ENCODE peak calls at places on chromosomes 4 and X, in six cellular contexts. One of them, this sample, is unnamed.

GRCh38 chr4:113293043-113293560 is 243.6 kb downstream of the ANK2 start:
- DNase-seq in naive thymus-derived CD4-positive, alpha-beta T cell: no peak
- DNase-seq in heart right ventricle: peak; percentile 27
- DNase-seq in Peyer's patch: no peak
- DNase-seq in bronchial epithelial cell: no peak
- DNase-seq in upper lobe of right lung: no peak
- DNase-seq in this sample: no peak

GRCh38 chr4:4408132-4408523 is 21.2 kb downstream of the NSG1 start:
- DNase-seq in naive thymus-derived CD4-positive, alpha-beta T cell: no peak
- DNase-seq in heart right ventricle: no peak
- DNase-seq in Peyer's patch: no peak
- DNase-seq in bronchial epithelial cell: no peak
- DNase-seq in upper lobe of right lung: no peak
- DNase-seq in this sample: no peak

GRCh38 chr4:41095973-41096372 is 118.4 kb downstream of the APBB2 start:
- DNase-seq in naive thymus-derived CD4-positive, alpha-beta T cell: no peak
- DNase-seq in heart right ventricle: no peak
- DNase-seq in Peyer's patch: no peak
- DNase-seq in bronchial epithelial cell: peak; percentile 79
- DNase-seq in upper lobe of right lung: no peak
- DNase-seq in this sample: no peak

GRCh38 chrX:17608898-17609297 is 128.4 kb upstream of the SCML1 start:
- DNase-seq in naive thymus-derived CD4-positive, alpha-beta T cell: no peak
- DNase-seq in heart right ventricle: no peak
- DNase-seq in Peyer's patch: no peak
- DNase-seq in bronchial epithelial cell: no peak
- DNase-seq in upper lobe of right lung: no peak
- DNase-seq in this sample: no peak

GRCh38 chrX:47539860-47540259 is 21.1 kb upstream of the ARAF start:
- DNase-seq in naive thymus-derived CD4-positive, alpha-beta T cell: no peak
- DNase-seq in heart right ventricle: no peak
- DNase-seq in Peyer's patch: no peak
- DNase-seq in bronchial epithelial cell: no peak
- DNase-seq in upper lobe of right lung: no peak
- DNase-seq in this sample: no peak

GRCh38 chrX:4249401-4249800 is 536.0 kb upstream of the PRKX start:
- DNase-seq in naive thymus-derived CD4-positive, alpha-beta T cell: no peak
- DNase-seq in heart right ventricle: no peak
- DNase-seq in Peyer's patch: no peak
- DNase-seq in bronchial epithelial cell: no peak
- DNase-seq in upper lobe of right lung: no peak
- DNase-seq in this sample: no peak

GRCh38 chr4:3436048-3436797 is 5.5 kb upstream of the HGFAC start:
- DNase-seq in naive thymus-derived CD4-positive, alpha-beta T cell: no peak
- DNase-seq in heart right ventricle: no peak
- DNase-seq in Peyer's patch: no peak
- DNase-seq in bronchial epithelial cell: peak; percentile 27
- DNase-seq in upper lobe of right lung: no peak
- DNase-seq in this sample: no peak

GRCh38 chr4:123856689-123857545 is 460.3 kb downstream of the SPRY1 start:
- DNase-seq in naive thymus-derived CD4-positive, alpha-beta T cell: no peak
- DNase-seq in heart right ventricle: peak; percentile 62
- DNase-seq in Peyer's patch: no peak
- DNase-seq in bronchial epithelial cell: peak; percentile 38
- DNase-seq in upper lobe of right lung: no peak
- DNase-seq in this sample: peak; percentile 43

GRCh38 chrX:49001521-49002090 is 458 bp downstream of the GRIPAP1 start:
- DNase-seq in naive thymus-derived CD4-positive, alpha-beta T cell: no peak
- DNase-seq in heart right ventricle: peak; percentile 11
- DNase-seq in Peyer's patch: no peak
- DNase-seq in bronchial epithelial cell: peak; percentile 41
- DNase-seq in upper lobe of right lung: peak; percentile 64
- DNase-seq in this sample: peak; percentile 9

GRCh38 chr4:118757761-118758213 is 72.6 kb downstream of the METTL14 start:
- DNase-seq in naive thymus-derived CD4-positive, alpha-beta T cell: no peak
- DNase-seq in heart right ventricle: no peak
- DNase-seq in Peyer's patch: no peak
- DNase-seq in bronchial epithelial cell: peak; percentile 74
- DNase-seq in upper lobe of right lung: no peak
- DNase-seq in this sample: peak; percentile 20

GRCh38 chr4:121726642-121727268 is 30.0 kb upstream of the ANXA5 start:
- DNase-seq in naive thymus-derived CD4-positive, alpha-beta T cell: no peak
- DNase-seq in heart right ventricle: no peak
- DNase-seq in Peyer's patch: no peak
- DNase-seq in bronchial epithelial cell: peak; percentile 78
- DNase-seq in upper lobe of right lung: no peak
- DNase-seq in this sample: peak; percentile 56

GRCh38 chr4:5517372-5517771 is 191.0 kb downstream of the EVC2 start:
- DNase-seq in naive thymus-derived CD4-positive, alpha-beta T cell: no peak
- DNase-seq in heart right ventricle: no peak
- DNase-seq in Peyer's patch: no peak
- DNase-seq in bronchial epithelial cell: no peak
- DNase-seq in upper lobe of right lung: no peak
- DNase-seq in this sample: no peak

GRCh38 chr4:153506972-153507678 is 41.0 kb downstream of the TMEM131L start:
- DNase-seq in naive thymus-derived CD4-positive, alpha-beta T cell: peak; percentile 15
- DNase-seq in heart right ventricle: no peak
- DNase-seq in Peyer's patch: no peak
- DNase-seq in bronchial epithelial cell: no peak
- DNase-seq in upper lobe of right lung: no peak
- DNase-seq in this sample: no peak

GRCh38 chr4:177105526-177105925 is 204.1 kb upstream of the NEIL3 start:
- DNase-seq in naive thymus-derived CD4-positive, alpha-beta T cell: no peak
- DNase-seq in heart right ventricle: no peak
- DNase-seq in Peyer's patch: no peak
- DNase-seq in bronchial epithelial cell: no peak
- DNase-seq in upper lobe of right lung: no peak
- DNase-seq in this sample: no peak

GRCh38 chrX:10484683-10485247 is 135.6 kb downstream of the MID1 start:
- DNase-seq in naive thymus-derived CD4-positive, alpha-beta T cell: no peak
- DNase-seq in heart right ventricle: no peak
- DNase-seq in Peyer's patch: no peak
- DNase-seq in bronchial epithelial cell: peak; percentile 88
- DNase-seq in upper lobe of right lung: no peak
- DNase-seq in this sample: no peak

GRCh38 chr4:100823066-100823992 is 305.5 kb upstream of the EMCN start:
- DNase-seq in naive thymus-derived CD4-positive, alpha-beta T cell: peak; percentile 21
- DNase-seq in heart right ventricle: no peak
- DNase-seq in Peyer's patch: no peak
- DNase-seq in bronchial epithelial cell: peak; percentile 90
- DNase-seq in upper lobe of right lung: no peak
- DNase-seq in this sample: no peak

GRCh38 chrX:69429339-69430014 is 74.6 kb upstream of the NALF2 start:
- DNase-seq in naive thymus-derived CD4-positive, alpha-beta T cell: no peak
- DNase-seq in heart right ventricle: peak; percentile 30
- DNase-seq in Peyer's patch: no peak
- DNase-seq in bronchial epithelial cell: no peak
- DNase-seq in upper lobe of right lung: no peak
- DNase-seq in this sample: no peak

GRCh38 chrX:41352329-41352801 is 18.4 kb downstream of the DDX3X start:
- DNase-seq in naive thymus-derived CD4-positive, alpha-beta T cell: no peak
- DNase-seq in heart right ventricle: no peak
- DNase-seq in Peyer's patch: no peak
- DNase-seq in bronchial epithelial cell: peak; percentile 63
- DNase-seq in upper lobe of right lung: no peak
- DNase-seq in this sample: no peak

GRCh38 chr4:68490826-68491457 is 43.7 kb downstream of the TMPRSS11E start:
- DNase-seq in naive thymus-derived CD4-positive, alpha-beta T cell: no peak
- DNase-seq in heart right ventricle: no peak
- DNase-seq in Peyer's patch: no peak
- DNase-seq in bronchial epithelial cell: no peak
- DNase-seq in upper lobe of right lung: no peak
- DNase-seq in this sample: no peak

GRCh38 chr4:128668566-128668965 is 140.9 kb upstream of the JADE1 start:
- DNase-seq in naive thymus-derived CD4-positive, alpha-beta T cell: no peak
- DNase-seq in heart right ventricle: no peak
- DNase-seq in Peyer's patch: no peak
- DNase-seq in bronchial epithelial cell: no peak
- DNase-seq in upper lobe of right lung: no peak
- DNase-seq in this sample: no peak

GRCh38 chrX:49947778-49948177 is 25.4 kb downstream of the CLCN5 start:
- DNase-seq in naive thymus-derived CD4-positive, alpha-beta T cell: no peak
- DNase-seq in heart right ventricle: no peak
- DNase-seq in Peyer's patch: no peak
- DNase-seq in bronchial epithelial cell: no peak
- DNase-seq in upper lobe of right lung: no peak
- DNase-seq in this sample: no peak

GRCh38 chr4:42555828-42556227 is 101.1 kb downstream of the ATP8A1 start:
- DNase-seq in naive thymus-derived CD4-positive, alpha-beta T cell: no peak
- DNase-seq in heart right ventricle: no peak
- DNase-seq in Peyer's patch: no peak
- DNase-seq in bronchial epithelial cell: peak; percentile 55
- DNase-seq in upper lobe of right lung: no peak
- DNase-seq in this sample: no peak

GRCh38 chrX:619812-620493 is 10.6 kb upstream of the SHOX start:
- DNase-seq in naive thymus-derived CD4-positive, alpha-beta T cell: no peak
- DNase-seq in heart right ventricle: no peak
- DNase-seq in Peyer's patch: no peak
- DNase-seq in bronchial epithelial cell: no peak
- DNase-seq in upper lobe of right lung: no peak
- DNase-seq in this sample: no peak

GRCh38 chrX:617891-618290 is 12.7 kb upstream of the SHOX start:
- DNase-seq in naive thymus-derived CD4-positive, alpha-beta T cell: no peak
- DNase-seq in heart right ventricle: no peak
- DNase-seq in Peyer's patch: no peak
- DNase-seq in bronchial epithelial cell: no peak
- DNase-seq in upper lobe of right lung: no peak
- DNase-seq in this sample: no peak

GRCh38 chrX:618761-619450 is 11.7 kb upstream of the SHOX start:
- DNase-seq in naive thymus-derived CD4-positive, alpha-beta T cell: no peak
- DNase-seq in heart right ventricle: no peak
- DNase-seq in Peyer's patch: no peak
- DNase-seq in bronchial epithelial cell: no peak
- DNase-seq in upper lobe of right lung: no peak
- DNase-seq in this sample: no peak

GRCh38 chrX:619451-619811 is 11.2 kb upstream of the SHOX start:
- DNase-seq in naive thymus-derived CD4-positive, alpha-beta T cell: no peak
- DNase-seq in heart right ventricle: no peak
- DNase-seq in Peyer's patch: no peak
- DNase-seq in bronchial epithelial cell: no peak
- DNase-seq in upper lobe of right lung: no peak
- DNase-seq in this sample: no peak

GRCh38 chrX:617401-617800 is 13.2 kb upstream of the SHOX start:
- DNase-seq in naive thymus-derived CD4-positive, alpha-beta T cell: no peak
- DNase-seq in heart right ventricle: no peak
- DNase-seq in Peyer's patch: no peak
- DNase-seq in bronchial epithelial cell: no peak
- DNase-seq in upper lobe of right lung: no peak
- DNase-seq in this sample: no peak
- H3K27me3 ChIP-seq in naive thymus-derived CD4-positive, alpha-beta T cell: peaks cover 5% of the 10 kb centered on the region
- H3K27me3 ChIP-seq in heart right ventricle: peaks cover 3% of the 10 kb centered on the region
- H3K27me3 ChIP-seq in Peyer's patch: no peaks in the 10 kb centered on the region
- H3K27me3 ChIP-seq in bronchial epithelial cell: no peaks in the 10 kb centered on the region
- H3K27me3 ChIP-seq in upper lobe of right lung: peaks cover 52% of the 10 kb centered on the region
- H3K27me3 ChIP-seq in this sample: no peaks in the 10 kb centered on the region

DNA sequence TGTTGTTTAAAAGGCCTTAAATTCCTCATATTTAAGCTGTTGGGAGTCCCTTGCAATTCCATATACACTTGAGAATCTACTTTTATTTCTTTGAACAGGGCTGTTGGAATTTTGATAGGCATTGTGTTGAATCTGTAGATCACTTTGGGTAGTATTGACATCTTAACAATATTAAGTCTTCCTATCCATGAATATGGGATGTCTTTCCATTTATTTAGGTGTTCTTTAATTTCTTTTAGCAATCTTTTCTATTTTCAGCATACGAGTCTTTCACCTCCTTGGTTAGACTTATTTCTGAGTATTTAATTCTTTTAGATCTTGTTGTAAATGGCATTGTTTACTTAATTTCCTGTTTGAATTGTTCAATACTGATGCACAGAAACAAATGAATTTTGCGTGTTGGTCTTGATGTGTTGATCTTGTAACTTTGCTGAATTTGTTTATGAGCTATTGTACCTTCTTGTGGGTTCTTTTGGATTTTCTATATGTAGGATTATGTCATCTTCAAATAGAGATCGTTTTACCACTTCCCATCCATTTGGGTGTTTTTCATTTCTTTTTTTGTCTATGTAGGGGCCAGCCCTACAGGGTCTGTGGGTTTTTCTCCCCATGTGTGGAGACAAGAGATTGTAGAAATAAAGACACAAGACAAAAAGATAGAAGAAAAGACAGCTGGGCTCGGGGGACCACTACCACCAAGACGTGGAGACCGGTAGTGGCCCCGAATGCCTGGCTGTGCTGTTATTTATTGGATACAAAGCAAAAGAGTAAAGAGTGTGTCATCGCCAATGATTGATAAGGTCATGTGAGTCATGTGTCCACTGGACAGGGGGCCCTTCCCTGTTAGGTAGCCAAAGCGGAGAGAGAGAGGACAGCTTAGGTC is 18.2 kb upstream of the CTBP1 start:
- DNase-seq in naive thymus-derived CD4-positive, alpha-beta T cell: no peak
- DNase-seq in heart right ventricle: no peak
- DNase-seq in Peyer's patch: no peak
- DNase-seq in bronchial epithelial cell: no peak
- DNase-seq in upper lobe of right lung: no peak
- DNase-seq in this sample: no peak
- H3K27me3 ChIP-seq in naive thymus-derived CD4-positive, alpha-beta T cell: no peaks in the 10 kb centered on the region
- H3K27me3 ChIP-seq in heart right ventricle: no peaks in the 10 kb centered on the region
- H3K27me3 ChIP-seq in Peyer's patch: no peaks in the 10 kb centered on the region
- H3K27me3 ChIP-seq in bronchial epithelial cell: no peaks in the 10 kb centered on the region
- H3K27me3 ChIP-seq in upper lobe of right lung: no peaks in the 10 kb centered on the region
- H3K27me3 ChIP-seq in this sample: no peaks in the 10 kb centered on the region

DNA sequence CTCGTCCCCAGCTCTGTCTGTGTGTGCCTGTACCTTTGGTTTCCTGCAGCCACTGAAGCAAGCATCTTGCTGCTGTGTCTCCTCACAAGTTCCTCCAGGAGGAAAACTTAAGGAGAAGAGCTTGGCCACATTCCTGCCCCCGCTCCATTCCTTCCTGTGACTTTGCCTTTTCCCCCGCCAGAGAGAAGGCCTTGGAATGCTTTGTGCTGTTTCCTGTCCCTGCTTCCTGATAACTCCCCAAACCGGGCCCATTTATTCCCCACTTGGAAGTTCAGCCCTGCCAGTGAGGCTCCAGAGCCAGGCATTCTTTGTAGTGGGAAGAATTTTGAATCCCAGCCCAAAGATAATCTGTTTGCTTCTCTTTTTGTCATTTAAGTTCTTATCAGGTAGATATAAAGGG is 33.1 kb downstream of the SMIM10L2A start:
- DNase-seq in naive thymus-derived CD4-positive, alpha-beta T cell: no peak
- DNase-seq in heart right ventricle: peak; percentile 18
- DNase-seq in Peyer's patch: no peak
- DNase-seq in bronchial epithelial cell: no peak
- DNase-seq in upper lobe of right lung: no peak
- DNase-seq in this sample: no peak
- H3K27me3 ChIP-seq in naive thymus-derived CD4-positive, alpha-beta T cell: no peaks in the 10 kb centered on the region
- H3K27me3 ChIP-seq in heart right ventricle: no peaks in the 10 kb centered on the region
- H3K27me3 ChIP-seq in Peyer's patch: no peaks in the 10 kb centered on the region
- H3K27me3 ChIP-seq in bronchial epithelial cell: no peaks in the 10 kb centered on the region
- H3K27me3 ChIP-seq in upper lobe of right lung: no peaks in the 10 kb centered on the region
- H3K27me3 ChIP-seq in this sample: no peaks in the 10 kb centered on the region

DNA sequence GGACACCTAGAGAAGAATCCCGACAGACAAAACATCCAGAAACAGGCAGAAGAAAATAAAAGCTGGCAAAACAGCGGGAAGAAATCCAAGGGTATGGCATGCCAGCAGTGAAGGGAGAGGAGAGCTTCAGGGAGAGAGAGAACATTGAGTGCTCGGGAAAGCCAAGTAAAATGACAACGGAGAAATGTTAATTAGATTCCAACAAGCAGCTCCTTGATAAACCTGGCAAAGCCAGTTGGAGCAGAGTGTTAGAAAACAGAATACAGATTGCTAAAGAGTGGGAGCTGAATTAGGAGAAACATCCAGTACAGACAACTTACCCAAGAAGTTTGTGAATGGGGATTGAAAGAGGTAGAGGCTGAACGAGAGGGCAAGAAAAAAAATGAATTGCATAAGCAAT is 40.4 kb upstream of the MAOA start:
- DNase-seq in naive thymus-derived CD4-positive, alpha-beta T cell: no peak
- DNase-seq in heart right ventricle: peak; percentile 3
- DNase-seq in Peyer's patch: no peak
- DNase-seq in bronchial epithelial cell: no peak
- DNase-seq in upper lobe of right lung: no peak
- DNase-seq in this sample: no peak
- H3K27me3 ChIP-seq in naive thymus-derived CD4-positive, alpha-beta T cell: no peaks in the 10 kb centered on the region
- H3K27me3 ChIP-seq in heart right ventricle: no peaks in the 10 kb centered on the region
- H3K27me3 ChIP-seq in Peyer's patch: no peaks in the 10 kb centered on the region
- H3K27me3 ChIP-seq in bronchial epithelial cell: no peaks in the 10 kb centered on the region
- H3K27me3 ChIP-seq in upper lobe of right lung: no peaks in the 10 kb centered on the region
- H3K27me3 ChIP-seq in this sample: no peaks in the 10 kb centered on the region